ENCODE peak calls at places on chromosomes 16 and 17, in five cellular contexts. P is lower leg skin, J is glutamatergic neuron, Q is choroid plexus epithelial cell, R is left ventricle myocardium inferior. N is an unnamed sample.

GRCh38 chr17:946510-947236 is 32.9 kb downstream of the NXN start:
- DNase-seq in J (no peak), Q (no peak), P (no peak), R (no peak), N (no peak)

GRCh38 chr17:67582632-67583230 is 135.0 kb upstream of the NOL11 start:
- DNase-seq in P (no peak), Q (no peak), J (no peak), R (no peak), N (peak; percentile 75)

GRCh38 chr16:67719778-67720144 is 645 bp upstream of the GFOD2 start:
- DNase-seq in J (no peak), Q (peak; percentile 78), R (no peak), P (no peak), N (peak; percentile 22)

GRCh38 chr16:83187404-83187803 is 560.6 kb downstream of the CDH13 start:
- DNase-seq in Q (peak; percentile 82), R (no peak), P (no peak), J (no peak), N (no peak)

GRCh38 chr17:48134912-48135480 is 27.4 kb downstream of the SNX11 start:
- DNase-seq in P (peak; percentile 15), Q (peak; percentile 13), J (no peak), R (no peak), N (no peak)

GRCh38 chr16:51812945-51813344 is 661.9 kb upstream of the SALL1 start:
- DNase-seq in J (no peak), Q (no peak), P (no peak), R (no peak), N (no peak)

GRCh38 chr16:24617502-24617901 is 78.1 kb downstream of the RBBP6 start:
- DNase-seq in R (no peak), Q (no peak), P (no peak), J (no peak), N (no peak)

GRCh38 chr16:16144416-16144815 is 78.9 kb downstream of the ABCC6 start:
- DNase-seq in Q (no peak), J (no peak), P (no peak), R (no peak), N (peak; percentile 9)

GRCh38 chr17:40122944-40123810 is 1.4 kb downstream of the MSL1 start:
- DNase-seq in Q (peak; percentile 60), R (peak; percentile 45), P (no peak), J (peak; percentile 75), N (peak; percentile 98)

GRCh38 chr16:58333937-58334336 is 39.1 kb upstream of the PRSS54 start:
- DNase-seq in R (no peak), P (no peak), J (no peak), Q (no peak), N (no peak)

GRCh38 chr16:58336332-58337089 is 41.7 kb upstream of the PRSS54 start:
- DNase-seq in J (peak; percentile 89), P (peak; percentile 97), Q (peak; percentile 79), R (peak; percentile 84), N (peak; percentile 90)

GRCh38 chr16:58338205-58338604 is 43.4 kb upstream of the PRSS54 start:
- DNase-seq in R (no peak), P (no peak), Q (no peak), J (no peak), N (no peak)

GRCh38 chr16:58337090-58337444 is 42.2 kb upstream of the PRSS54 start:
- DNase-seq in Q (no peak), P (no peak), R (no peak), J (no peak), N (no peak)

DNA sequence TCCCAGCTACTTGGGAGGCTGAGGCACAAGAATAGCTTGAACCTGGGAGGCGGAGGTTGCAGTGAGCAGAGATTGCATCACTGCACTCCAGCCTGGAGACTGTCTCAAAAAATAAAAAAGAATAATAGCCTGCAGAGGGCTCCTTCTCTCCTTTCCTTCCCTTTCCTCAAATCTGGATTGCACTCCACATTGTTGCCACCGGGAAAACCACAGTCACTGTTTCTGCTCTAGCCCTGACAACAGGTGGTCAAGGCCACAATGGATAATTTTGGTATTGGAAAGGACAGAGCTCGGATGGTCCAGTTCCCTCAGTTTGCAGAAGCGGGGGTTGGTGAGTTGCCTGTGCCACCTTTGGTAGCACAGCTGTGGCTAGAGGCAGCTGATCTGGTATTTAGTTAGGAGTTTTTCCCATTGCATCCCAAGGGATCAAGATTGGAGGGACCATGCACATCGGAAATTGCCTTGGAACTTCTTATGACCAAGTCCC is 44.7 kb upstream of the PRSS54 start:
- DNase-seq in R (no peak), J (no peak), Q (peak; percentile 7), P (no peak), N (peak; percentile 11)
- TF ChIP-seq CTCF in R (peak; percentile 61), J (no peak), Q (peak; percentile 23), P (no peak), N (no peak)

GRCh38 chr16:66290431-66290830 is 76.1 kb upstream of the CDH5 start:
- DNase-seq in R (no peak), J (no peak), P (peak; percentile 54), Q (no peak), N (no peak)
- TF ChIP-seq CTCF in R (no peak), J (no peak), P (no peak), Q (no peak), N (no peak)

GRCh38 chr16:46883690-46884512 is at the start of gene GPT2:
- DNase-seq in Q (peak; percentile 96), J (peak; percentile 99), R (peak; percentile 99), P (peak; percentile 98), N (peak; percentile 100)

GRCh38 chr16:46882940-46883307 is 1.2 kb upstream of the GPT2 start:
- DNase-seq in J (no peak), R (no peak), P (no peak), Q (no peak), N (no peak)

GRCh38 chr16:46884513-46885293 is 541 bp downstream of the GPT2 start:
- DNase-seq in R (no peak), J (peak; percentile 48), Q (peak; percentile 27), P (no peak), N (no peak)

GRCh38 chr16:46882304-46882939 is 1.7 kb upstream of the GPT2 start:
- DNase-seq in P (no peak), R (no peak), J (no peak), Q (no peak), N (no peak)

GRCh38 chr16:46883353-46883689 is 841 bp upstream of the GPT2 start:
- DNase-seq in R (no peak), Q (no peak), P (no peak), J (no peak), N (peak; percentile 37)
- TF ChIP-seq CTCF in R (no peak), Q (no peak), P (no peak), J (no peak), N (no peak)

DNA sequence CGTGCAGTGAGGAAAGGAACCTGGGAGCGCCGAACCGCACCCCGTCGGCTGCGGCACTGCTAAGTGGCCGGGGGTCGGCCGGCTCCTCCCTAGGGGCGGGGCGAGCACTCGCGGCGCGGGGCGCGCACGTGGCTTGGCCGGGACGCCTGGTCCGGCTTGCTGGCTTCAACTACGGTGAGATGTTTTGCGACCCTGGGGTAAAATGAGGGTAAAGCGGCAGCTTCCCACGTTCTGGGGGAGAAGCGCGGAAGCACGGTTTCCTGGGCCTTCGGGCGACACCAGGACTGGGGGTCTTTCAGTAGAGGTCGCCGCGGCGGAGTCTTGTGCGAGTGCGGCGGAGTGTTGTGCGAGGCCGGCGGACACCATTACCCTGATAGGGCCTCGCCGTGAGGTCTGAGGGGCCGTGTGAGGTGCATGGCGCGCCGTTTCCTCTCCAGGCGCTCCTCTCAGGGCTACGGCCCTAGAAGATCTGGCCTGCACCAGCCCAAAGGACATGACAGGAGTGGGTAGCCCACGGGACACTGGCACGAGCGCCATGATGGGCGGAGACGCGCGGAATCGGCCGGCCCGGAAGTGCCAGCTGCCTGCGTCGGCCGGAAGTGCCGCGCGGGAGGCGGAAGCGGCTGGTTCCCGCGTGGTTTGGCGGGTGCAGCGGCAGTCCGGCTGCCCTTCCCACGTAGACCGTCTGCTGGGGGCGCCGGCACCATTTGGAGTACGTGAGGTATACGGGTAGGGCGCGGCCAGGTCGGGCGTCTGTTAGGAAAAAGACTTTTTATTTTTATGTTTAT is at the start of gene PIGW:
- DNase-seq in P (peak; percentile 96), Q (peak; percentile 90), R (peak; percentile 89), J (peak; percentile 92), N (peak; percentile 100)
- TF ChIP-seq CTCF in P (no peak), Q (peak; percentile 14), R (no peak), J (no peak), N (peak; percentile 62)

DNA sequence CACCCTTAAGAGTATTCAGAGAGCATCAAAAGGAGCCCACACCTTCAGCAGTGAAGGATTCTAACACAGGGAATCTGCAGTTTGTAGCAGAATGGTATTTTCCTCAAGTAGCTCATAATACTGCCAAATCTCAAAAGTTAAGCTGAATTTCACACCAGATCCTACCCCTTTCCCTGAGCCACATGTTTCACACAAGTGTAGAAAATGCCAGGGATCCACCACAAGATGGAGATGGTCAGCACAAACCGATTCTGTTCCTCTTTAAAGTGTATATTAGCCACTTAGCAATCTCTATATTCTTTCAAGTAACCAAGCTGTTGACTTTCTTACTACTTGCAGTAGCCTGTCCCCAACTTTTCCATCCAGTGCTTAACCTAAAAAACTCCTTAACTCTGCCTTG is 13.2 kb downstream of the GINS2 start:
- DNase-seq in Q (peak; percentile 75), P (no peak), R (no peak), J (no peak), N (no peak)
- TF ChIP-seq CTCF in Q (peak; percentile 74), P (no peak), R (peak; percentile 49), J (no peak), N (peak; percentile 36)

GRCh38 chr17:41393294-41393693 is 4.1 kb downstream of the KRT31 start:
- DNase-seq in R (no peak), P (no peak), J (no peak), Q (peak; percentile 9), N (no peak)

GRCh38 chr17:41392278-41392677 is 5.1 kb downstream of the KRT31 start:
- DNase-seq in R (no peak), Q (peak; percentile 71), J (no peak), P (no peak), N (no peak)

GRCh38 chr17:41396340-41396739 is 1.1 kb downstream of the KRT31 start:
- DNase-seq in Q (no peak), J (no peak), R (no peak), P (no peak), N (no peak)

GRCh38 chr17:41393826-41394225 is 3.6 kb downstream of the KRT31 start:
- DNase-seq in R (no peak), J (no peak), Q (no peak), P (no peak), N (no peak)

DNA sequence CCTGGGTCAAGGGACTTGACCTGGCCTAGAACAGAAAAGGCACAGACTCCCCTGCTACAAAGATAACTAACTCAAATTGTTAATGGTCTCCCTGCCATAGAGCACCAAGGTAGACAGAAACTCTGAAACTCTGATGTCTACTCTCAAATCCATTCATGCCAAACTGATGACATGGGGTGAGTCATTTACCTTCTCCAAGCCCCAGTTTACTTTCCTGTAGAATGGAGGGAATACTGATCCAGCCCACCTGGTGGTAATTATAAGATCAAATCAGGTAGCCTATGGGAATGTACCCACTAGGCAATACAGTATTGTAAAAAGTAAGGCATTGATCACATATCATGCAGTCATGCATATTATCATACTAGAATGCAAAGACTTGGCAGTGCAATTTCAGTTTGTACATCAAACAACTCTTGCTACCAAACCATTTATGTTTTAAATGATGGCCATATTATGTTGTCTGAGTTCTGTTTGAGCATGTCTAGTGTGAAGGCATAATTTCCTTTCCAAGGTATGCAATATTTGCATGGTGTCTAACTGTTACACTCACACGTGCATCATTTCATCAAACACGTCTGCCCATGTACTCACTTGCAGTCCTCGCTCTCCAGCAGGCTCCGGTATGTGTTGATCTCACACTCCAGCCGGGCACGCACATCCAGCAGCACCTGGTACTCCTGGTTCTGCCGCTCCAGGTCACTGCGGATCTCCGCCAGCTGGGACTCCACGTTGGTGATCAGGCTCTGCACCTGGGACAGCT is 3.0 kb downstream of the KRT31 start:
- DNase-seq in J (no peak), P (no peak), Q (no peak), R (no peak), N (no peak)
- TF ChIP-seq CTCF in J (no peak), P (no peak), Q (no peak), R (no peak), N (no peak)